ENCODE peak calls at places on chromosomes 16 and 17, in five cellular contexts. W is lung, Q is GM23338, A is tibial artery, I is left ventricle myocardium inferior. P is an unnamed sample.

GRCh38 chr17:64778367-64779290 is 116.5 kb upstream of the SMURF2 start:
- DNase-seq in I (peak; percentile 24), W (no peak), A (no peak), Q (peak; percentile 69), P (peak; percentile 23)

GRCh38 chr17:7650509-7651096 is at the start of gene ATP1B2:
- DNase-seq in Q (peak; percentile 99), W (peak; percentile 44), I (peak; percentile 70), A (peak; percentile 59), P (peak; percentile 72)

GRCh38 chr16:20611350-20611902 is 35.3 kb upstream of the ACSM2B start:
- DNase-seq in A (peak; percentile 53), I (peak; percentile 58), W (peak; percentile 70), Q (no peak), P (no peak)

GRCh38 chr17:30340957-30341356 is 7.1 kb upstream of the TMIGD1 start:
- DNase-seq in A (no peak), W (no peak), Q (no peak), I (no peak), P (no peak)

GRCh38 chr16:75251280-75252048 is at the start of gene BCAR1:
- DNase-seq in W (peak; percentile 85), Q (peak; percentile 95), I (peak; percentile 92), A (peak; percentile 87), P (peak; percentile 87)

GRCh38 chr17:45584092-45585036 is 93.8 kb upstream of the PLEKHM1 start:
- DNase-seq in I (peak; percentile 26), A (peak; percentile 38), Q (peak; percentile 74), W (peak; percentile 78), P (peak; percentile 23)

GRCh38 chr16:11949527-11949926 is 7.7 kb upstream of the NPIPB2 start:
- DNase-seq in W (peak; percentile 54), A (no peak), Q (peak; percentile 84), I (no peak), P (no peak)

GRCh38 chr16:55495616-55496289 is 13.1 kb upstream of the LPCAT2 start:
- DNase-seq in W (peak; percentile 64), Q (peak; percentile 43), A (no peak), I (no peak), P (no peak)

GRCh38 chr17:61128671-61129115 is 270.9 kb upstream of the TBX2 start:
- DNase-seq in I (no peak), Q (no peak), A (no peak), W (no peak), P (no peak)

GRCh38 chr16:3274490-3274889 is 8.8 kb upstream of the ZNF263 start:
- DNase-seq in Q (no peak), A (no peak), I (no peak), W (no peak), P (no peak)

GRCh38 chr16:54921229-54921824 is 9.3 kb upstream of the IRX5 start:
- DNase-seq in W (no peak), Q (no peak), A (no peak), I (no peak), P (no peak)

GRCh38 chr16:87685766-87686165 is 80.0 kb downstream of the KLHDC4 start:
- DNase-seq in I (no peak), W (no peak), A (no peak), Q (no peak), P (no peak)

GRCh38 chr16:53061701-53062159 is 6.9 kb downstream of the CHD9 start:
- DNase-seq in I (peak; percentile 49), A (peak; percentile 48), W (peak; percentile 59), Q (no peak), P (no peak)

GRCh38 chr16:69093974-69094373 is 11.5 kb upstream of the HAS3 start:
- DNase-seq in I (no peak), W (no peak), Q (no peak), A (no peak), P (no peak)

GRCh38 chr17:70976447-70976846 is 807.1 kb downstream of the KCNJ2 start:
- DNase-seq in Q (no peak), W (no peak), A (no peak), I (no peak), P (no peak)

GRCh38 chr17:17706140-17707060 is 25.1 kb downstream of the RAI1 start:
- DNase-seq in W (no peak), I (no peak), Q (no peak), A (no peak), P (no peak)

GRCh38 chr17:80622170-80622466 is 77.5 kb downstream of the RPTOR start:
- DNase-seq in A (no peak), W (no peak), I (no peak), Q (no peak), P (no peak)

GRCh38 chr16:19410435-19411153 is 7.1 kb upstream of the TMC5 start:
- DNase-seq in W (peak; percentile 46), Q (peak; percentile 88), A (peak; percentile 24), I (no peak), P (no peak)

GRCh38 chr17:18005496-18005895 is 32.8 kb downstream of the DRC3 start:
- DNase-seq in Q (no peak), A (no peak), I (no peak), W (no peak), P (no peak)

GRCh38 chr16:53642094-53642493 is 61.6 kb downstream of the RPGRIP1L start:
- DNase-seq in Q (no peak), W (peak; percentile 65), I (no peak), A (no peak), P (no peak)

GRCh38 chr17:40561871-40562611 is 3.2 kb downstream of the CCR7 start:
- DNase-seq in I (no peak), W (no peak), A (no peak), Q (no peak), P (no peak)

GRCh38 chr16:31206776-31207175 is 4.2 kb upstream of the PYCARD start:
- DNase-seq in Q (no peak), A (no peak), W (no peak), I (no peak), P (no peak)

GRCh38 chr17:28008526-28008925 is 34.0 kb upstream of the NLK start:
- DNase-seq in W (no peak), I (peak; percentile 22), Q (peak; percentile 91), A (no peak), P (no peak)

GRCh38 chr17:64399071-64399766 is 8.6 kb upstream of the PECAM1 start:
- DNase-seq in A (no peak), Q (no peak), I (no peak), W (no peak), P (no peak)

DNA sequence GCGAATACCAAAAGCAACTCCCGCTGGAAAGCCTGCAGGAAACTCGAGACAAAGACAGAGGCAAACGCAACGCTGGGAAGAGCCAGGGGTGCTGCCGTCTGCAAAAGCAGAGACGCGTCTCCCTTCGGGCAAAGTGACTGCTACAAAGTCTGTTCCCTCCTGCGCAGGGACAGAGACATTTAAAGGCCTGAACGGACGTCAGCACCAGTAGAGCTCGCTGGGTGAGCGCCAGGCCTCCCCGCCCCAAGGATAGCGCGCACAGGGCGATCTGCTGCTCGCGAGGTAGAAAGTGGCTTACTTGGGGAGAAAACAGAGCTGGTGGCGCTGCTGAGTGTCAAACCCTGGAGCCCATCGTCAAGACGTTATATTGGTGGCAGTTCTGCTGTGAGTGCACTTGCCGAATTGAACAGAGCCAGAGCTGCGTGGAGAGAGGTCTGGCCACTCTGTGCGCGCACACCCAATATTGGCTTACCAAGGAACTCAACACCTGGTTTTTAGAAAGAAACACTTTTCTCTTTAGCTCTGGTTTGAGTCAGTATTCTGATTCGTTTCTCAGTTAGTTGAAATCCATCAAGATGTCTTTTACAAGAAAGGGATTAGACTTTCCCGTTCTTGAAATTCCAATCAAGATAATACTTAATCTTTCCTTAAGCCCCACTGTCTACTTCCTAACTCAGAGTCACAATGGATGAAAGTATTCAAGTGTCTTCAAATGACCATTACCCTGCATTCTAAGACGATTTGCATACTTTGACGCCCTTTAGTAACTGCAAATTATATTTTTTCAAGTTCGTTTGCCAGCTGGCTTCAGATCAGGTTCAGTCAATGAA is 190.1 kb downstream of the USP22 start:
- DNase-seq in W (no peak), I (peak; percentile 31), A (peak; percentile 40), Q (peak; percentile 67), P (peak; percentile 32)
- H3K4me1 ChIP-seq in W (no peaks in the 10 kb centered on the region), I (peaks cover 13% of the 10 kb centered on the region), A (peaks cover 9% of the 10 kb centered on the region), Q (peaks cover 20% of the 10 kb centered on the region), P (no peaks in the 10 kb centered on the region)

DNA sequence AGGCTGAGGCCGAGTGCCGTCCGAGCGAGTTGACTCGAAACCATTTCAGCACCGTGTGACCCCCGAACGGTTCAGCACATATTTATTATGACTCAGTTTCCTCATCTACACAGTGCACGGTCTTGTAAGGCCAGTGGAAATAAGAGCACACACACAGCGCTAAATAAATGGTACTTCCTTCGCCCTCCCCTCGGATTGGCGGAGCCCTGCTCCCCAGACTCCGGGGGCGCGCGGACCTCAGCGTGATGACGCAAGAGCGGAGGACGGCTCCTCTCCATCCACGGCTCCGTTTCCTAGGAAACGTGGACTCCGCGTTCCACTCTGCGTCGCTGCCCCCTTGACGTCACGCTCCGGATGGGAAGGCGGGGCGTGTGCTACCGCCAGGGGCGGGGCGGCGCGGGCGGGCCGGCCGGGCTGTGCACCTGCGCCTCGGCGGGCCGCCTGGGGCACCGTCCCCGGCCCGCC is at the start of gene PARD6A:
- DNase-seq in A (peak; percentile 95), W (peak; percentile 91), I (peak; percentile 94), Q (peak; percentile 99), P (peak; percentile 94)
- TF ChIP-seq CTCF in A (peak; percentile 39), W (no peak), I (peak; percentile 15), Q (no peak), P (peak; percentile 20)

DNA sequence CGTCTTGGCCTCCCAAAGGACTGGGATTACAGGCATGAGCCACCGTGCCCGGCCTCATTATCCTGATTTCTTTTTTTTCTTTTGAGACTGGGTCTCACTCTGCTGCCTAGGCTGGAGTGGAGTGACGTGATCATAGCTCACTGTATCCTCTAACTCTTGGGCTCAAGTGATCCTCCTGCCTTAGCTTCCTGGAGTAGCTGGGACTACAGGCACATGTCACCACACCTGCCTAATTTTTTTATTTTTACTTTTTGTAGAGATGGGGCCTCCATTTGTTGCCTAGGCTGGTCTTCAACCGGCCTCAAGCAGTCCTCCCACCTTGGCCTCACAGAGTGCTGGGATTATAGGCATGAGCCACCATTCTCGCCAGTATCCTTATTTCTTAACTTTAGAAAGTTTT is 3.5 kb downstream of the TENT4B start:
- DNase-seq in A (no peak), W (no peak), Q (no peak), I (no peak), P (no peak)
- H3K4me1 ChIP-seq in A (peaks cover 56% of the 10 kb centered on the region), W (peaks cover 9% of the 10 kb centered on the region), Q (peaks cover 16% of the 10 kb centered on the region), I (peaks cover 68% of the 10 kb centered on the region), P (no peaks in the 10 kb centered on the region)

GRCh38 chr16:90077757-90078593 is 844 bp upstream of the PRDM7 start:
- DNase-seq in I (no peak), A (no peak), Q (peak; percentile 55), W (no peak), P (no peak)
- TF ChIP-seq CTCF in I (no peak), A (no peak), Q (no peak), W (no peak), P (no peak)

GRCh38 chr16:10552998-10553491 is 27.4 kb downstream of the EMP2 start:
- DNase-seq in Q (peak; percentile 78), W (peak; percentile 47), I (peak; percentile 64), A (peak; percentile 67), P (no peak)

GRCh38 chr16:10552281-10552680 is 28.1 kb downstream of the EMP2 start:
- DNase-seq in Q (no peak), I (no peak), W (no peak), A (no peak), P (no peak)

GRCh38 chr16:10551881-10552280 is 28.5 kb downstream of the EMP2 start:
- DNase-seq in Q (no peak), A (no peak), W (no peak), I (no peak), P (no peak)

GRCh38 chr16:10556240-10556639 is 24.2 kb downstream of the EMP2 start:
- DNase-seq in Q (no peak), A (no peak), I (no peak), W (no peak), P (no peak)

GRCh38 chr16:10554569-10554968 is 25.8 kb downstream of the EMP2 start:
- DNase-seq in W (no peak), A (no peak), Q (no peak), I (no peak), P (no peak)
- H3K4me1 ChIP-seq in W (peaks cover 23% of the 10 kb centered on the region), A (peaks cover 34% of the 10 kb centered on the region), Q (no peaks in the 10 kb centered on the region), I (peaks cover 89% of the 10 kb centered on the region), P (no peaks in the 10 kb centered on the region)